ENCODE peak calls at places on chromosomes 16 and 17, in ten cellular contexts. X is AG09309, G is GM12864, F is T-cell, T is C1 segment of cervical spinal cord, C is thyroid gland, M is WTC11, S is erythroblast, D is ovary, J is body of pancreas. Y is an unnamed sample.

GRCh38 chr17:50841949-50842354 is 6.6 kb downstream of the WFIKKN2 start:
- DNase-seq in T (no peak), X (no peak), D (peak; percentile 84), J (peak; percentile 82), M (peak; percentile 83), C (peak; percentile 64), F (peak; percentile 39), S (peak; percentile 41), G (no peak), Y (peak; percentile 60)

GRCh38 chr17:81291662-81292061 is 3.4 kb downstream of the SLC38A10 start:
- DNase-seq in M (peak; percentile 76), C (peak; percentile 83), S (peak; percentile 50), T (no peak), D (peak; percentile 56), F (peak; percentile 74), G (no peak), X (no peak), J (peak; percentile 83), Y (no peak)

GRCh38 chr16:52553322-52553721 is 6.4 kb upstream of the TOX3 start:
- DNase-seq in M (peak; percentile 17), F (no peak), S (no peak), T (no peak), C (no peak), G (no peak), X (no peak), D (no peak), J (no peak), Y (no peak)

GRCh38 chr17:8746501-8747236 is 2.0 kb upstream of the CCDC42 start:
- DNase-seq in X (no peak), J (no peak), T (no peak), S (no peak), F (no peak), G (no peak), C (no peak), D (no peak), M (no peak), Y (peak; percentile 11)

GRCh38 chr16:81946206-81946605 is 65.1 kb downstream of the SDR42E1 start:
- DNase-seq in S (no peak), F (no peak), G (no peak), D (no peak), X (peak; percentile 14), M (no peak), C (no peak), J (no peak), T (no peak), Y (peak; percentile 12)

GRCh38 chr16:27853101-27853500 is 210.4 kb downstream of the GSG1L start:
- DNase-seq in J (no peak), G (no peak), M (no peak), T (no peak), X (no peak), C (peak; percentile 8), D (no peak), S (no peak), F (no peak), Y (no peak)

GRCh38 chr17:17856386-17856785 is 19.6 kb upstream of the SREBF1 start:
- DNase-seq in F (no peak), M (no peak), J (no peak), S (no peak), T (no peak), D (no peak), X (no peak), G (no peak), C (no peak), Y (no peak)

GRCh38 chr16:19733551-19733950 is 15.5 kb downstream of the IQCK start:
- DNase-seq in S (no peak), X (no peak), T (no peak), C (no peak), M (no peak), G (no peak), D (no peak), F (no peak), J (no peak), Y (no peak)

GRCh38 chr17:31494259-31495048 is 103.0 kb downstream of the RAB11FIP4 start:
- DNase-seq in G (peak; percentile 82), X (no peak), S (no peak), M (no peak), J (no peak), D (no peak), C (peak; percentile 20), T (no peak), F (peak; percentile 54), Y (no peak)

GRCh38 chr16:73369841-73370240 is 321.9 kb upstream of the ZFHX3 start:
- DNase-seq in G (no peak), F (no peak), T (no peak), X (no peak), M (no peak), J (no peak), D (no peak), C (no peak), S (no peak), Y (no peak)

GRCh38 chr16:31409433-31409832 is 16.3 kb downstream of the ITGAD start:
- DNase-seq in S (no peak), F (no peak), D (no peak), T (no peak), X (peak; percentile 17), M (no peak), C (no peak), G (no peak), J (no peak), Y (peak; percentile 56)

GRCh38 chr16:79278506-79278905 is 322.0 kb downstream of the MAF start:
- DNase-seq in G (peak; percentile 79), T (no peak), X (no peak), D (no peak), F (peak; percentile 55), S (no peak), J (no peak), C (peak; percentile 24), M (no peak), Y (no peak)

GRCh38 chr16:83458612-83459011 is 349.2 kb upstream of the HSBP1 start:
- DNase-seq in G (peak; percentile 61), J (no peak), X (peak; percentile 67), C (no peak), S (no peak), T (no peak), D (no peak), F (no peak), M (no peak), Y (no peak)

GRCh38 chr17:13865650-13866049 is 203.7 kb upstream of the COX10 start:
- DNase-seq in X (no peak), T (no peak), G (no peak), C (no peak), F (no peak), D (no peak), S (no peak), M (no peak), J (no peak), Y (no peak)

GRCh38 chr17:66306413-66306812 is 4.0 kb downstream of the PRKCA start:
- DNase-seq in X (no peak), C (no peak), J (no peak), T (no peak), S (no peak), M (no peak), G (no peak), D (no peak), F (no peak), Y (peak; percentile 68)

GRCh38 chr16:65410801-65411200 is 288.9 kb upstream of the CDH11 start:
- DNase-seq in T (no peak), J (no peak), S (no peak), D (no peak), C (no peak), M (no peak), X (no peak), F (no peak), G (no peak), Y (no peak)

GRCh38 chr16:17149904-17150483 is 320.8 kb downstream of the XYLT1 start:
- DNase-seq in C (no peak), D (no peak), X (no peak), S (no peak), M (no peak), J (no peak), G (no peak), F (no peak), T (no peak), Y (no peak)

GRCh38 chr17:37743875-37744632 is 805 bp downstream of the HNF1B start:
- DNase-seq in M (peak; percentile 54), D (no peak), T (no peak), F (peak; percentile 26), X (no peak), J (peak; percentile 54), G (no peak), C (no peak), S (peak; percentile 40), Y (no peak)

GRCh38 chr17:79978545-79978852 is 57.2 kb downstream of the TBC1D16 start:
- DNase-seq in X (no peak), C (no peak), J (peak; percentile 6), S (no peak), D (peak; percentile 82), M (no peak), F (no peak), T (no peak), G (no peak), Y (no peak)

GRCh38 chr16:13168091-13168572 is 266.7 kb downstream of the SHISA9 start:
- DNase-seq in T (no peak), G (no peak), D (no peak), C (no peak), F (no peak), S (no peak), X (no peak), J (no peak), M (peak; percentile 19), Y (no peak)

GRCh38 chr17:21043296-21044232 is 753 bp upstream of the USP22 start:
- DNase-seq in S (peak; percentile 98), J (peak; percentile 98), M (peak; percentile 98), C (peak; percentile 99), G (peak; percentile 93), X (peak; percentile 93), D (peak; percentile 99), F (peak; percentile 95), T (peak; percentile 88), Y (peak; percentile 99)

GRCh38 chr17:67500261-67500660 is 123.2 kb downstream of the PITPNC1 start:
- DNase-seq in T (no peak), S (no peak), D (no peak), F (no peak), X (no peak), C (no peak), J (no peak), G (no peak), M (no peak), Y (no peak)

GRCh38 chr16:35733278-35733965 is 2274.0 kb downstream of the TP53TG3F start:
- DNase-seq in M (no peak), J (no peak), C (no peak), T (no peak), G (no peak), F (no peak), S (no peak), X (no peak), D (no peak), Y (no peak)

GRCh38 chr16:88014201-88014781 is 63.1 kb downstream of the BANP start:
- DNase-seq in T (no peak), G (no peak), F (no peak), D (peak; percentile 13), M (no peak), X (no peak), C (no peak), S (no peak), J (no peak), Y (no peak)

GRCh38 chr17:164536-165235 is 16.8 kb downstream of the DOC2B start:
- DNase-seq in T (peak; percentile 2), X (peak; percentile 11), S (no peak), F (peak; percentile 28), M (peak; percentile 59), G (no peak), D (peak; percentile 79), J (peak; percentile 46), C (peak; percentile 30), Y (peak; percentile 34)

GRCh38 chr17:81509048-81509686 is 3.4 kb downstream of the ACTG1 start:
- DNase-seq in M (no peak), G (no peak), T (no peak), J (peak; percentile 36), F (no peak), D (no peak), C (peak; percentile 35), X (no peak), S (no peak), Y (no peak)

GRCh38 chr16:70691223-70692129 is 5.6 kb upstream of the MTSS2 start:
- DNase-seq in X (peak; percentile 98), G (no peak), J (no peak), S (peak; percentile 18), M (no peak), F (no peak), T (no peak), D (peak; percentile 91), C (no peak), Y (peak; percentile 96)

GRCh38 chr16:29808219-29808900 is 2.0 kb downstream of the MAZ start:
- DNase-seq in J (no peak), T (no peak), G (no peak), C (peak; percentile 22), M (no peak), F (no peak), S (no peak), X (no peak), D (peak; percentile 47), Y (no peak)